ENCODE peak calls at places on chromosomes 16 and 17, in five cellular contexts. T is heart left ventricle, Y is fibroblast of lung, P is mammary epithelial cell, L is transverse colon. S is an unnamed sample.

GRCh38 chr16:5025171-5025632 is 8.5 kb downstream of the NAGPA start:
- DNase-seq in T (peak; percentile 31), Y (no peak), P (no peak), L (peak; percentile 34), S (no peak)

GRCh38 chr17:76612977-76613851 is 27.6 kb upstream of the ST6GALNAC2 start:
- DNase-seq in T (no peak), Y (no peak), P (peak; percentile 72), L (no peak), S (no peak)

GRCh38 chr16:50617630-50618184 is 63.4 kb downstream of the SNX20 start:
- DNase-seq in T (no peak), Y (no peak), P (no peak), L (no peak), S (no peak)

GRCh38 chr17:10729334-10730193 is at the start of gene TMEM220:
- DNase-seq in T (peak; percentile 80), Y (peak; percentile 78), P (peak; percentile 5), L (peak; percentile 79), S (peak; percentile 74)

GRCh38 chr17:15392326-15392739 is 50.9 kb upstream of the TEKT3 start:
- DNase-seq in T (no peak), Y (peak; percentile 93), P (peak; percentile 96), L (no peak), S (no peak)

GRCh38 chr17:4043862-4044261 is 79.6 kb upstream of the ATP2A3 start:
- DNase-seq in T (no peak), Y (no peak), P (no peak), L (peak; percentile 74), S (no peak)

GRCh38 chr16:48160575-48160974 is 4.8 kb upstream of the ABCC12 start:
- DNase-seq in T (no peak), Y (peak; percentile 55), P (no peak), L (no peak), S (no peak)

GRCh38 chr16:12087901-12088364 is 111.4 kb downstream of the SNX29 start:
- DNase-seq in T (no peak), Y (no peak), P (no peak), L (peak; percentile 26), S (no peak)

GRCh38 chr17:10144456-10144855 is 54.0 kb downstream of the GAS7 start:
- DNase-seq in T (no peak), Y (no peak), P (no peak), L (no peak), S (no peak)

GRCh38 chr16:86061318-86061695 is 162.3 kb downstream of the IRF8 start:
- DNase-seq in T (no peak), Y (no peak), P (no peak), L (no peak), S (no peak)

GRCh38 chr16:57643166-57643813 is 14.9 kb downstream of the ADGRG1 start:
- DNase-seq in T (no peak), Y (peak; percentile 81), P (peak; percentile 60), L (no peak), S (no peak)

GRCh38 chr17:21272881-21273839 is 11.4 kb upstream of the MAP2K3 start:
- DNase-seq in T (no peak), Y (no peak), P (no peak), L (peak; percentile 65), S (no peak)

GRCh38 chr17:48577946-48578615 is at the start of gene HOXB4:
- DNase-seq in T (peak; percentile 53), Y (peak; percentile 86), P (peak; percentile 65), L (peak; percentile 80), S (no peak)

GRCh38 chr16:10039220-10040096 is 142.8 kb downstream of the GRIN2A start:
- DNase-seq in T (peak; percentile 10), Y (peak; percentile 37), P (no peak), L (no peak), S (no peak)

GRCh38 chr17:75828051-75828400 is 16.2 kb downstream of the UNC13D start:
- DNase-seq in T (no peak), Y (no peak), P (no peak), L (no peak), S (no peak)

GRCh38 chr17:64599187-64599676 is 62.9 kb downstream of the SMURF2 start:
- DNase-seq in T (no peak), Y (no peak), P (no peak), L (peak; percentile 29), S (no peak)

GRCh38 chr17:352421-353212 is at the start of gene RPH3AL:
- DNase-seq in T (peak; percentile 64), Y (peak; percentile 40), P (no peak), L (peak; percentile 80), S (peak; percentile 89)

GRCh38 chr17:50798424-50799344 is 31.4 kb upstream of the ANKRD40CL start:
- DNase-seq in T (no peak), Y (no peak), P (peak; percentile 85), L (no peak), S (no peak)

GRCh38 chr17:76901542-76902197 is 33.5 kb downstream of the MGAT5B start:
- DNase-seq in T (no peak), Y (no peak), P (no peak), L (no peak), S (no peak)

GRCh38 chr17:33055171-33055611 is 63.5 kb downstream of the SPACA3 start:
- DNase-seq in T (no peak), Y (peak; percentile 25), P (no peak), L (no peak), S (no peak)
- H3K4me1 ChIP-seq in T (no peaks in the 10 kb centered on the region), Y (no peaks in the 10 kb centered on the region), P (peaks cover 19% of the 10 kb centered on the region), L (no peaks in the 10 kb centered on the region), S (no peaks in the 10 kb centered on the region)

DNA sequence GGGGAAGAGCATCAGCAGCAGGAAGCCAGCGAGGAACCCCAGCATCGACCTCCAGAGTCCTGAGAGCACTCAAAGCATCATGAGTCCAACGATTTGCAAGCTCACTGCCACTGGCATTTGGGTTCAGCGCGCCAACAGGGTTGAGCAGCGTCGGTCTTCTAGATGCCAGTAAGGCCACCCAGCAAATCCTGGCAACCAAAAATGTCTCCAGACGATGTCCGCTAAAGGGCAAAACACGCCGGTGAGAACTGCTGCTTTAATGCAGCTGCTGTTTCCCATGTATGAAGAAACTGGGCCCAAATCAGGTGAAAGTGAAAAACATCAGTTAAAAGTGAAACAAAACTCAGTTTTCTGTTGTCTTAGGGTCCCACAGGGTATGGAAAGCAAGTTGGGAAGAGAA is 70.2 kb downstream of the ANKRD11 start:
- DNase-seq in T (no peak), Y (no peak), P (no peak), L (no peak), S (no peak)
- TF ChIP-seq CTCF in T (no peak), Y (no peak), P (no peak), L (no peak), S (no peak)

GRCh38 chr16:80976946-80977345 is 29.7 kb downstream of the CMC2 start:
- DNase-seq in T (no peak), Y (no peak), P (peak; percentile 32), L (no peak), S (no peak)
- H3K4me1 ChIP-seq in T (peaks cover 3% of the 10 kb centered on the region), Y (no peaks in the 10 kb centered on the region), P (no peaks in the 10 kb centered on the region), L (peaks cover 18% of the 10 kb centered on the region), S (no peaks in the 10 kb centered on the region)

DNA sequence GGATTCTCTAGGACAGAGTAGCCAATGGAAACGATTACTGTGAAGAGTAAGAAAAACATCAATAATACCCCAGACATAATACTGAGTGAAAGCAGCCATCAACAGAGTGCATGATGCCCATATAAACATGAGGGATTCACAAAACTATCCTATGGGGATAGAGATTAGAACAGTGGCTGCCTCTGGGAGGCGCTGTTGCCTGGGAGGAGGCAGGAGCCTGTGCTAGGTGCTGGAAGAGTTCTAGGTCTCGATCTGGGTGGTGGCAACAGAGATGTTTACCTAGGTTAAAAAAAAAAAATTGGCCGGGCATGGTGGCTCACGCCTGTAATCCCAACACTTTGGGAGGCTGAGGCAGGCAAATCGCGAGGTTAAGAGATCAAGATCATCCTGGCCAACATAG is 7.9 kb downstream of the FA2H start:
- DNase-seq in T (no peak), Y (no peak), P (no peak), L (no peak), S (no peak)
- TF ChIP-seq CTCF in T (no peak), Y (no peak), P (no peak), L (no peak), S (no peak)

DNA sequence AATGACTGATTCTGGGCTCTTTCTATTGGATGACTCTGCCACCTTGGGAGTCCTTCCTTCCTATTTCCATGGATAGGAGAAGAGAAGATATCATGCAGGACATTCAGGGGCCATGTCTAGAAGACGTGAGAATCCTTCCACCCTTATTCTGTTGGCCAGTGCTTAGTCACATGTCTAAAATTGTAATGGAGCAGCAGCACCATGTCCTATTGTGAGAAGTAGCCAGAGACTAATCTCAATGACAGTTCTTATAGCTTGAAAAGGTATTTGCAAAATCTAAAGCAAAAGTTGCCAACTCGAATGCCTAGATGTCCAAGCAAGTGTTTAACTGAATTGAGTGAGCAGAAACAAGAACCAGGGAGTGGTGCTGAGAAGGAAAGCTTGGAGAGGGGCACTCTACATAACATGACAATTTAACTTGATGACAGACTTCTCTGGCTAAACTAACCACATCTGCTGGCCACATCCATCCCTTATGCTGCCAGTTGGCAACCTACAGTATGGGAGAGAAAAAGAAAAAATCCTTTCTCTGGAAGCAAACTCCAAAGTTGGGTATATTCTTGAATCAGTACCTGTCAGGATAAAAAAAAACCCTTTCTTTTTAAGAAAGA is 225.7 kb downstream of the CDH13 start:
- DNase-seq in T (no peak), Y (no peak), P (no peak), L (no peak), S (no peak)
- H3K4me1 ChIP-seq in T (no peaks in the 10 kb centered on the region), Y (no peaks in the 10 kb centered on the region), P (no peaks in the 10 kb centered on the region), L (no peaks in the 10 kb centered on the region), S (no peaks in the 10 kb centered on the region)

GRCh38 chr16:16143038-16143763 is 80.1 kb downstream of the ABCC6 start:
- DNase-seq in T (no peak), Y (no peak), P (no peak), L (no peak), S (no peak)
- TF ChIP-seq CTCF in T (no peak), Y (peak; percentile 33), P (peak; percentile 41), L (peak; percentile 14), S (peak; percentile 6)

DNA sequence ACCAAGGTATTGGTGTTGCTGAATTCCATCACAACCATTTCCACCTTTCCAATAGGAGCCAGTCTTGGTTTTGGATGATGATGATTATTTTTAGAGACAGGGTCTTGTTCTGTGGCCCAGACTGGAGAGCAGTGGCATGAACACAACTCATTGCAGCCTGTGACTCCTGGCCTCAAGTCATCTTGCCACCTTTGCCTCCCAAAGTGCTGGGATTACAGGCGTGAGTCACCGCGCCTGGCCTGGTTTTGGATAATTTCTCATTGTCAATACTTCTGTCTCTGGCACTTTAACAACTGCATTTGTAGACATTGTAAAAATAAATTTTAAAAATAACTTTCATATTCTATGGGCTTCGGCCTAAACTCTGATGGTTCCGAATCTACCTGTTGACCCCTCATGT is 22.6 kb downstream of the STAT5B start:
- DNase-seq in T (no peak), Y (peak; percentile 53), P (no peak), L (no peak), S (no peak)
- H3K4me1 ChIP-seq in T (peaks cover 12% of the 10 kb centered on the region), Y (peaks cover 10% of the 10 kb centered on the region), P (no peaks in the 10 kb centered on the region), L (peaks cover 70% of the 10 kb centered on the region), S (no peaks in the 10 kb centered on the region)

GRCh38 chr17:57086069-57086930 is 1.3 kb downstream of the AKAP1 start:
- DNase-seq in T (no peak), Y (peak; percentile 15), P (peak; percentile 62), L (peak; percentile 83), S (peak; percentile 66)

GRCh38 chr17:57084361-57084801 is 665 bp upstream of the AKAP1 start:
- DNase-seq in T (no peak), Y (no peak), P (no peak), L (no peak), S (no peak)

GRCh38 chr17:57085448-57086068 is 512 bp downstream of the AKAP1 start:
- DNase-seq in T (peak; percentile 68), Y (peak; percentile 36), P (peak; percentile 31), L (peak; percentile 88), S (peak; percentile 79)

GRCh38 chr17:57088298-57088697 is 3.3 kb downstream of the AKAP1 start:
- DNase-seq in T (no peak), Y (no peak), P (no peak), L (no peak), S (no peak)

GRCh38 chr17:57084802-57085447 is at the start of gene AKAP1:
- DNase-seq in T (peak; percentile 96), Y (peak; percentile 88), P (peak; percentile 94), L (peak; percentile 97), S (peak; percentile 98)
- TF ChIP-seq CTCF in T (peak; percentile 12), Y (no peak), P (no peak), L (peak; percentile 22), S (no peak)

S was measured in pancreas.